ENCODE peak calls at places on chromosome 2, in seven cellular contexts. X is GM03348; T is GM04504; V is GM13976; A is stimulated activated CD4-positive, alpha-beta T cell treated with anti-CD3 and anti-CD28 coated beads, TNF-alpha, amount 100 ng/mL, for 48 hours; R is T-helper 2 cell; I is NCI-H2081. G is an unnamed sample.

GRCh38 chr2:37154790-37155189 is 2.0 kb downstream of the EIF2AK2 start:
- DNase-seq in X (no peak), T (no peak), V (no peak), A (no peak), R (no peak), I (no peak), G (no peak)

GRCh38 chr2:30448308-30448707 is 1.3 kb downstream of the LCLAT1 start:
- DNase-seq in X (no peak), T (no peak), V (no peak), A (no peak), R (peak), I (no peak), G (no peak)

GRCh38 chr2:172431428-172431827 is 4.0 kb downstream of the ITGA6 start:
- DNase-seq in X (no peak), T (no peak), V (no peak), A (no peak), R (no peak), I (no peak), G (no peak)

GRCh38 chr2:98736464-98736889 is 5.5 kb upstream of the MGAT4A start:
- DNase-seq in X (no peak), T (no peak), V (no peak), A (no peak), R (peak), I (no peak), G (no peak)

GRCh38 chr2:42127425-42128424 is 41.4 kb upstream of the EML4 start:
- DNase-seq in X (no peak), T (no peak), V (peak), A (no peak), R (peak), I (no peak), G (no peak)

GRCh38 chr2:99442837-99443236 is 47.0 kb downstream of the REV1 start:
- DNase-seq in X (no peak), T (no peak), V (no peak), A (no peak), R (no peak), I (no peak), G (no peak)

GRCh38 chr2:210707900-210708299 is 151.5 kb downstream of the CPS1 start:
- DNase-seq in X (no peak), T (no peak), V (no peak), A (no peak), R (no peak), I (no peak), G (no peak)

GRCh38 chr2:216752855-216753505 is 57.6 kb upstream of the IGFBP5 start:
- DNase-seq in X (peak), T (no peak), V (no peak), A (no peak), R (no peak), I (no peak), G (no peak)

GRCh38 chr2:85719609-85720240 is 25.6 kb downstream of the GNLY start:
- DNase-seq in X (no peak), T (no peak), V (no peak), A (no peak), R (no peak), I (no peak), G (no peak)

GRCh38 chr2:222563319-222563718 is 92.6 kb downstream of the FARSB start:
- DNase-seq in X (no peak), T (no peak), V (no peak), A (no peak), R (no peak), I (no peak), G (no peak)

GRCh38 chr2:112690853-112691390 is 29.9 kb upstream of the NT5DC4 start:
- DNase-seq in X (peak), T (no peak), V (peak), A (peak), R (peak), I (peak), G (peak)

GRCh38 chr2:149084924-149085795 is 46.7 kb downstream of the LYPD6B start:
- DNase-seq in X (peak), T (peak), V (no peak), A (no peak), R (no peak), I (no peak), G (no peak)

GRCh38 chr2:226985227-226985946 is 149.5 kb downstream of the RHBDD1 start:
- DNase-seq in X (peak), T (peak), V (no peak), A (no peak), R (peak), I (peak), G (no peak)

GRCh38 chr2:112692914-112693313 is 27.9 kb upstream of the NT5DC4 start:
- DNase-seq in X (no peak), T (no peak), V (no peak), A (peak), R (no peak), I (no peak), G (no peak)